ENCODE peak calls at places on chromosome 5, in nine cellular contexts. G, J, I, E, S, Z, U, H and A are unnamed samples.

GRCh38 chr5:147538232-147538631 is 28.4 kb upstream of the DPYSL3 start:
- DNase-seq in Z (no peak), G (no peak), E (no peak), I (no peak), U (no peak), J (peak; percentile 87), H (no peak), S (no peak), A (no peak)

GRCh38 chr5:179295778-179296149 is 49.5 kb downstream of the ADAMTS2 start:
- DNase-seq in E (no peak), Z (no peak), U (no peak), G (no peak), I (no peak), J (no peak), H (no peak), S (peak; percentile 54), A (no peak)

GRCh38 chr5:173753307-173754168 is 134.6 kb upstream of the CPEB4 start:
- DNase-seq in Z (peak; percentile 82), I (no peak), S (no peak), U (no peak), J (no peak), G (peak; percentile 77), H (peak; percentile 67), E (no peak), A (peak; percentile 64)

GRCh38 chr5:15525679-15526275 is 25.8 kb downstream of the FBXL7 start:
- DNase-seq in S (no peak), I (no peak), G (no peak), U (no peak), Z (no peak), H (no peak), E (no peak), J (no peak), A (peak; percentile 52)

GRCh38 chr5:36724429-36725332 is 118.3 kb downstream of the SLC1A3 start:
- DNase-seq in S (no peak), H (no peak), Z (no peak), J (no peak), I (no peak), G (peak; percentile 75), U (peak; percentile 42), E (no peak), A (no peak)

GRCh38 chr5:135248801-135249231 is 150.2 kb downstream of the MACROH2A1 start:
- DNase-seq in J (no peak), I (no peak), S (no peak), Z (no peak), E (no peak), G (no peak), U (peak; percentile 6), H (peak; percentile 13), A (no peak)

GRCh38 chr5:167953151-167953788 is 338.2 kb upstream of the WWC1 start:
- DNase-seq in E (no peak), J (no peak), Z (no peak), H (no peak), I (no peak), U (no peak), S (no peak), G (no peak), A (no peak)

GRCh38 chr5:169945831-169946261 is 34.4 kb downstream of the INSYN2B start:
- DNase-seq in H (no peak), I (no peak), J (peak; percentile 92), E (no peak), G (peak; percentile 75), Z (no peak), U (no peak), S (peak; percentile 86), A (peak; percentile 99)

GRCh38 chr5:173441053-173441628 is 112.9 kb upstream of the STC2 start:
- DNase-seq in S (no peak), U (no peak), H (no peak), E (no peak), I (no peak), J (no peak), Z (no peak), G (no peak), A (no peak)

GRCh38 chr5:54942064-54942778 is 43.2 kb downstream of the ESM1 start:
- DNase-seq in S (no peak), J (no peak), G (no peak), U (no peak), I (no peak), Z (no peak), E (no peak), H (no peak), A (peak; percentile 11)
- H3K4me1 ChIP-seq in S (no peaks in the 10 kb centered on the region), J (no peaks in the 10 kb centered on the region), G (no peaks in the 10 kb centered on the region), U (no peaks in the 10 kb centered on the region), I (no peaks in the 10 kb centered on the region), Z (no peaks in the 10 kb centered on the region), E (no peaks in the 10 kb centered on the region), H (no peaks in the 10 kb centered on the region), A (peaks cover 7% of the 10 kb centered on the region)

GRCh38 chr5:1103505-1104326 is 8.1 kb downstream of the SLC12A7 start:
- DNase-seq in H (peak; percentile 67), Z (peak; percentile 47), J (no peak), U (no peak), S (peak; percentile 96), I (no peak), G (peak; percentile 95), E (no peak), A (no peak)
- H3K27ac ChIP-seq in H (peak overlapping the region; percentile 48), Z (peak overlapping the region; percentile 26), J (no peak overlapping the region), U (peak overlapping the region; percentile 89), S (peak overlapping the region; percentile 89), I (peak overlapping the region; percentile 86), G (peak overlapping the region; percentile 89), E (peak overlapping the region; percentile 82), A (no peak overlapping the region)

GRCh38 chr5:139415221-139415861 is 11.5 kb upstream of the SPATA24 start:
- DNase-seq in U (no peak), E (no peak), Z (no peak), I (no peak), S (no peak), J (no peak), H (no peak), G (peak; percentile 80), A (no peak)

GRCh38 chr5:139413963-139414362 is 10.1 kb upstream of the SPATA24 start:
- DNase-seq in E (no peak), H (no peak), G (no peak), Z (no peak), J (no peak), U (no peak), I (no peak), S (no peak), A (no peak)

GRCh38 chr5:139410886-139411835 is 7.3 kb upstream of the SPATA24 start:
- DNase-seq in G (no peak), I (no peak), E (no peak), H (no peak), J (no peak), S (no peak), Z (no peak), U (no peak), A (no peak)

GRCh38 chr5:139414601-139415121 is 10.8 kb upstream of the SPATA24 start:
- DNase-seq in I (no peak), S (no peak), J (peak; percentile 40), E (no peak), Z (no peak), H (peak; percentile 42), G (no peak), U (no peak), A (no peak)

DNA sequence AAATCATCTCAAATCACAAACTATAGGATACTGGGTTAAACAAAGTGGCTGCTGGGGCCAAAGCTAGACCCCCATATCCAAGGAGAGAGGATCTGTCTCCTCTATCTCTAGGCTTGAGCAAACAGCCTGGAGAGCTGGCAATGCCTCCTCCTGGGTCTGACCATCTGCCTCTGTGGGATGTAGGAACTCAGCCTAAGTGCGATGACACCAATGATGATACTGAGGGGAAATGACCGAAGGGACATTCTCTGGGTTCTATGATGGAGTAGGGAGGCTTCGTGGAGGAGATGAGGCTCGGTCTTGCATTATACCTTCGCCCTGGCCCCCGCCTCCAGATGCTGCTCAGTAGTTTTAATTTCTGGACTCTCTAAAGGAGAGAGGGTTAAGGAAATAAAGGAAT is 9.3 kb upstream of the SPATA24 start:
- DNase-seq in Z (no peak), H (no peak), G (no peak), I (no peak), U (no peak), E (no peak), J (no peak), S (no peak), A (no peak)
- H3K4me1 ChIP-seq in Z (peaks cover 36% of the 10 kb centered on the region), H (peaks cover 21% of the 10 kb centered on the region), G (peaks cover 9% of the 10 kb centered on the region), I (peaks cover 31% of the 10 kb centered on the region), U (no peaks in the 10 kb centered on the region), E (no peaks in the 10 kb centered on the region), J (peaks cover 14% of the 10 kb centered on the region), S (peaks cover 23% of the 10 kb centered on the region), A (peaks cover 43% of the 10 kb centered on the region)

GRCh38 chr5:159935946-159936345 is 19.7 kb downstream of the ADRA1B start:
- DNase-seq in H (no peak), Z (no peak), G (no peak), E (no peak), S (no peak), J (no peak), I (no peak), U (no peak), A (no peak)
- H3K27ac ChIP-seq in H (no peak overlapping the region), Z (no peak overlapping the region), G (no peak overlapping the region), E (no peak overlapping the region), S (no peak overlapping the region), J (no peak overlapping the region), I (no peak overlapping the region), U (no peak overlapping the region), A (no peak overlapping the region)